ENCODE peak calls at places on chromosome 15, in seven cellular contexts. One of them, this sample, is unnamed.

GRCh38 chr15:92845109-92845508 is 55.0 kb upstream of the CHD2 start:
- DNase-seq in NCI-H2029: peak
- DNase-seq in psoas muscle: no peak
- DNase-seq in Calu3: peak
- DNase-seq in mesothelial cell of epicardium: no peak
- DNase-seq in fibroblast of mammary gland: peak
- DNase-seq in brain microvascular endothelial cell: no peak
- DNase-seq in this sample: peak

GRCh38 chr15:45262906-45263456 is 10.9 kb downstream of the SLC28A2 start:
- DNase-seq in psoas muscle: no peak
- DNase-seq in fibroblast of mammary gland: no peak
- DNase-seq in NCI-H2029: no peak
- DNase-seq in Calu3: no peak
- DNase-seq in brain microvascular endothelial cell: no peak
- DNase-seq in mesothelial cell of epicardium: no peak
- DNase-seq in this sample: no peak

GRCh38 chr15:78840661-78841060 is 29.4 kb upstream of the ADAMTS7 start:
- DNase-seq in mesothelial cell of epicardium: no peak
- DNase-seq in fibroblast of mammary gland: peak
- DNase-seq in NCI-H2029: no peak
- DNase-seq in brain microvascular endothelial cell: peak
- DNase-seq in psoas muscle: peak
- DNase-seq in Calu3: no peak
- DNase-seq in this sample: no peak

GRCh38 chr15:36527512-36528162 is 51.8 kb upstream of the CDIN1 start:
- DNase-seq in Calu3: no peak
- DNase-seq in brain microvascular endothelial cell: no peak
- DNase-seq in psoas muscle: no peak
- DNase-seq in NCI-H2029: no peak
- DNase-seq in fibroblast of mammary gland: peak
- DNase-seq in mesothelial cell of epicardium: no peak
- DNase-seq in this sample: no peak

GRCh38 chr15:50183112-50183794 is 1.3 kb downstream of the SLC27A2 start:
- DNase-seq in Calu3: no peak
- DNase-seq in brain microvascular endothelial cell: no peak
- DNase-seq in psoas muscle: no peak
- DNase-seq in NCI-H2029: no peak
- DNase-seq in fibroblast of mammary gland: no peak
- DNase-seq in mesothelial cell of epicardium: no peak
- DNase-seq in this sample: no peak

GRCh38 chr15:68420186-68420684 is 11.7 kb downstream of the ITGA11 start:
- DNase-seq in fibroblast of mammary gland: no peak
- DNase-seq in psoas muscle: no peak
- DNase-seq in NCI-H2029: no peak
- DNase-seq in Calu3: no peak
- DNase-seq in mesothelial cell of epicardium: peak
- DNase-seq in brain microvascular endothelial cell: no peak
- DNase-seq in this sample: no peak

GRCh38 chr15:61528590-61528929 is 299.5 kb upstream of the RORA start:
- DNase-seq in Calu3: no peak
- DNase-seq in NCI-H2029: no peak
- DNase-seq in psoas muscle: no peak
- DNase-seq in fibroblast of mammary gland: no peak
- DNase-seq in brain microvascular endothelial cell: no peak
- DNase-seq in mesothelial cell of epicardium: no peak
- DNase-seq in this sample: peak

GRCh38 chr15:90159213-90159612 is 41.9 kb upstream of the SEMA4B start:
- DNase-seq in mesothelial cell of epicardium: no peak
- DNase-seq in fibroblast of mammary gland: no peak
- DNase-seq in Calu3: no peak
- DNase-seq in brain microvascular endothelial cell: no peak
- DNase-seq in psoas muscle: no peak
- DNase-seq in NCI-H2029: no peak
- DNase-seq in this sample: no peak

GRCh38 chr15:98257290-98257689 is 296.8 kb downstream of the ARRDC4 start:
- DNase-seq in fibroblast of mammary gland: no peak
- DNase-seq in brain microvascular endothelial cell: no peak
- DNase-seq in mesothelial cell of epicardium: no peak
- DNase-seq in NCI-H2029: no peak
- DNase-seq in psoas muscle: no peak
- DNase-seq in Calu3: no peak
- DNase-seq in this sample: no peak

GRCh38 chr15:70526221-70526973 is 237.0 kb downstream of the UACA start:
- DNase-seq in Calu3: peak
- DNase-seq in fibroblast of mammary gland: peak
- DNase-seq in NCI-H2029: peak
- DNase-seq in mesothelial cell of epicardium: peak
- DNase-seq in brain microvascular endothelial cell: peak
- DNase-seq in psoas muscle: peak
- DNase-seq in this sample: no peak

GRCh38 chr15:91759560-91759959 is 93.9 kb upstream of the SLCO3A1 start:
- DNase-seq in Calu3: no peak
- DNase-seq in psoas muscle: no peak
- DNase-seq in mesothelial cell of epicardium: no peak
- DNase-seq in NCI-H2029: no peak
- DNase-seq in brain microvascular endothelial cell: no peak
- DNase-seq in fibroblast of mammary gland: no peak
- DNase-seq in this sample: no peak

GRCh38 chr15:69450968-69451695 is 1.5 kb upstream of the RPLP1 start:
- DNase-seq in psoas muscle: no peak
- DNase-seq in NCI-H2029: no peak
- DNase-seq in fibroblast of mammary gland: peak
- DNase-seq in brain microvascular endothelial cell: no peak
- DNase-seq in mesothelial cell of epicardium: no peak
- DNase-seq in Calu3: no peak
- DNase-seq in this sample: no peak

GRCh38 chr15:74032606-74033561 is 38.4 kb downstream of the PML start:
- DNase-seq in NCI-H2029: no peak
- DNase-seq in Calu3: no peak
- DNase-seq in fibroblast of mammary gland: no peak
- DNase-seq in psoas muscle: no peak
- DNase-seq in mesothelial cell of epicardium: no peak
- DNase-seq in brain microvascular endothelial cell: no peak
- DNase-seq in this sample: no peak

GRCh38 chr15:50071551-50072258 is 47.3 kb downstream of the ATP8B4 start:
- DNase-seq in mesothelial cell of epicardium: no peak
- DNase-seq in brain microvascular endothelial cell: no peak
- DNase-seq in fibroblast of mammary gland: no peak
- DNase-seq in NCI-H2029: no peak
- DNase-seq in psoas muscle: no peak
- DNase-seq in Calu3: no peak
- DNase-seq in this sample: no peak

GRCh38 chr15:59002418-59002859 is 15.0 kb downstream of the RNF111 start:
- DNase-seq in brain microvascular endothelial cell: no peak
- DNase-seq in psoas muscle: no peak
- DNase-seq in mesothelial cell of epicardium: no peak
- DNase-seq in Calu3: no peak
- DNase-seq in fibroblast of mammary gland: no peak
- DNase-seq in NCI-H2029: no peak
- DNase-seq in this sample: no peak

GRCh38 chr15:74978077-74978476 is 17.3 kb upstream of the SCAMP5 start:
- DNase-seq in psoas muscle: no peak
- DNase-seq in fibroblast of mammary gland: no peak
- DNase-seq in NCI-H2029: no peak
- DNase-seq in mesothelial cell of epicardium: no peak
- DNase-seq in Calu3: no peak
- DNase-seq in brain microvascular endothelial cell: no peak
- DNase-seq in this sample: no peak

GRCh38 chr15:98700501-98700900 is 52.2 kb downstream of the IGF1R start:
- DNase-seq in mesothelial cell of epicardium: no peak
- DNase-seq in fibroblast of mammary gland: no peak
- DNase-seq in NCI-H2029: no peak
- DNase-seq in Calu3: no peak
- DNase-seq in psoas muscle: no peak
- DNase-seq in brain microvascular endothelial cell: no peak
- DNase-seq in this sample: no peak

GRCh38 chr15:98067339-98067738 is 106.8 kb downstream of the ARRDC4 start:
- DNase-seq in Calu3: no peak
- DNase-seq in psoas muscle: no peak
- DNase-seq in fibroblast of mammary gland: no peak
- DNase-seq in brain microvascular endothelial cell: no peak
- DNase-seq in NCI-H2029: no peak
- DNase-seq in mesothelial cell of epicardium: no peak
- DNase-seq in this sample: no peak